ENCODE peak calls at places on chromosomes 4 and X, in five cellular contexts. O, V, C, W and I are unnamed samples.

GRCh38 chrX:41121766-41122165 is 36.5 kb downstream of the USP9X start:
- DNase-seq in O (no peak), V (no peak), C (no peak), W (no peak), I (no peak)

GRCh38 chr4:145564540-145564939 is 54.6 kb upstream of the MMAA start:
- DNase-seq in O (peak), V (no peak), C (no peak), W (no peak), I (no peak)

GRCh38 chrX:69158166-69159040 is 6.8 kb downstream of the PJA1 start:
- DNase-seq in O (peak), V (peak), C (peak), W (no peak), I (peak)

GRCh38 chr4:22500831-22501714 is 14.8 kb downstream of the ADGRA3 start:
- DNase-seq in O (peak), V (no peak), C (no peak), W (no peak), I (no peak)

GRCh38 chr4:81071013-81071412 is 40.5 kb downstream of the BMP3 start:
- DNase-seq in O (no peak), V (no peak), C (no peak), W (no peak), I (no peak)

GRCh38 chr4:136650541-136651277 is 881.6 kb downstream of the PCDH18 start:
- DNase-seq in O (peak), V (no peak), C (peak), W (no peak), I (no peak)

GRCh38 chr4:27318740-27319139 is 458.1 kb downstream of the STIM2 start:
- DNase-seq in O (no peak), V (peak), C (no peak), W (no peak), I (no peak)

GRCh38 chr4:186078977-186079697 is 10.2 kb downstream of the TLR3 start:
- DNase-seq in O (no peak), V (no peak), C (no peak), W (no peak), I (no peak)

GRCh38 chr4:75698162-75698962 is 25.2 kb upstream of the G3BP2 start:
- DNase-seq in O (no peak), V (no peak), C (no peak), W (no peak), I (no peak)

GRCh38 chr4:128589384-128589957 is 220.0 kb upstream of the JADE1 start:
- DNase-seq in O (no peak), V (no peak), C (no peak), W (no peak), I (no peak)

GRCh38 chrX:390459-390858 is 3.8 kb upstream of the PPP2R3B start:
- DNase-seq in O (no peak), V (no peak), C (no peak), W (no peak), I (no peak)

GRCh38 chrX:45449982-45450381 is 249.3 kb upstream of the DIPK2B start:
- DNase-seq in O (no peak), V (no peak), C (no peak), W (no peak), I (no peak)

GRCh38 chrX:45447995-45448394 is 247.3 kb upstream of the DIPK2B start:
- DNase-seq in O (no peak), V (no peak), C (no peak), W (no peak), I (no peak)

GRCh38 chrX:45445745-45446412 is 245.2 kb upstream of the DIPK2B start:
- DNase-seq in O (peak), V (no peak), C (no peak), W (no peak), I (no peak)
- TF ChIP-seq POLR2AphosphoS5 in O (no peak), V (no peak), C (no peak), W (no peak), I (peak)

DNA sequence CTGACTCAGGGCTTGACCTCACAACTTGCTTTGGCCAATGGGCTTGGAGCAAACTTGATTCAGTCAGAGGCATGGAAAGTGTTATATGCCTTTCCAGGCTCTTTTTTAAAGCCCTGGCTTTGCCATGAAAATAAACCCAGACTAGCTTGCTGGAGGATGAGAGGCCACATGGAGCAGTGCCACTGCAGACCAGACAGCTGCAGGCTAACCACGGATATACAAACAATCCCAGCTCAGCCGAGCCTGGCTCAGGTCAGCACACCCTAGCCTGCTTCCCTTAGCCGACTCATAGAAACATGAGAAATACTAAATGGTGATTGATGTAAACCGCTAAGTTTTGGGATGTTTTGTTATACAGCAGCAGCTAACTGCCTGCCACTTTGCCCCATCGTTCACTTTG is 345.1 kb downstream of the ARHGAP10 start:
- DNase-seq in O (no peak), V (no peak), C (no peak), W (no peak), I (no peak)
- TF ChIP-seq POLR2A in O (no peak), V (no peak), C (no peak), W (no peak), I (no peak)

DNA sequence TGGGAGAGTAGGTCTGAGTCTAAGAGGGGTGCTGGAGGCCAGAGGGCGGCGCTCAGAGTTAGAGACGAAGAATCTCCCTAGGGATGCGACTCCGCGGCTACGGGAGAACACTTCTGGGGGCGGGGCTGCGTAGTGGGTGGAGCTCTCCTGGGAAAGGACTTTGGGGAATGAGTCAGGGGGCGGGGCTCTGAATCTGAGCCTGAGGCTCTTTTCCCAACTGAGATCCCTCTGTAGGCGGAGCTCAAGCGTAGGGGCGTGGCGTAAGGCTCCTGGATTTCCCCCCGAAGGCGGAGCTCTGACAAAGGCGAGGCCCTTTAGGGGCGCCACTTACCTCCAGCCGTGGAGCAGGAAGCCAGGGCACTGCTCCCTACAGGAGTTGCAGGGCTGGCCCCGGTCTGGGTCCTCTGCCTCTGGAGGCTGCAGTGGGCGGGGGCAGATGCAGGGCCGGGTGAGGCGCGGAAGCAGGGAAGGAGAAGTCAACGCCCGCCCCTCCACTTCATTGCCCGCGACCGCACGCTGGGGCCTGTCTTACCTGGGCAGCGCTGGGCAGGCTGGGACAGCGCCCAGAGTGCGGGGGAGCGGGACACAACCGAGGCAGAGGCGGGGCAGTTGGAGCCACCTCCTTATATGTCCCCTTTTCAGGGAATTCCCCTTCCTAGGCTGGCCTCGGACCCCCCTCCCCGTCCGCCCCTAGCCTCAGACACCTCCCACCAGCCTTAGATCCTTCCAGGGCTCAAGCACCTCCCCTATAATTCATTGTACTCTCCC is 1.7 kb downstream of the PRICKLE3 start:
- DNase-seq in O (peak), V (peak), C (peak), W (no peak), I (peak)
- TF ChIP-seq POLR2AphosphoS5 in O (no peak), V (peak), C (peak), W (no peak), I (peak)

GRCh38 chrX:44873415-44874270 is 655 bp downstream of the KDM6A start:
- DNase-seq in O (peak), V (peak), C (peak), W (peak), I (peak)
- TF ChIP-seq POLR2A in O (peak), V (peak), C (no peak), W (peak), I (no peak)

GRCh38 chr4:38065181-38065580 is 105.0 kb downstream of the PTTG2 start:
- DNase-seq in O (no peak), V (peak), C (no peak), W (no peak), I (no peak)

GRCh38 chr4:38058186-38058585 is 98.0 kb downstream of the PTTG2 start:
- DNase-seq in O (no peak), V (no peak), C (no peak), W (no peak), I (no peak)

GRCh38 chr4:38062088-38062893 is 102.1 kb downstream of the PTTG2 start:
- DNase-seq in O (peak), V (peak), C (peak), W (peak), I (peak)

GRCh38 chr4:38062894-38063168 is 102.6 kb downstream of the PTTG2 start:
- DNase-seq in O (no peak), V (no peak), C (no peak), W (no peak), I (no peak)

DNA sequence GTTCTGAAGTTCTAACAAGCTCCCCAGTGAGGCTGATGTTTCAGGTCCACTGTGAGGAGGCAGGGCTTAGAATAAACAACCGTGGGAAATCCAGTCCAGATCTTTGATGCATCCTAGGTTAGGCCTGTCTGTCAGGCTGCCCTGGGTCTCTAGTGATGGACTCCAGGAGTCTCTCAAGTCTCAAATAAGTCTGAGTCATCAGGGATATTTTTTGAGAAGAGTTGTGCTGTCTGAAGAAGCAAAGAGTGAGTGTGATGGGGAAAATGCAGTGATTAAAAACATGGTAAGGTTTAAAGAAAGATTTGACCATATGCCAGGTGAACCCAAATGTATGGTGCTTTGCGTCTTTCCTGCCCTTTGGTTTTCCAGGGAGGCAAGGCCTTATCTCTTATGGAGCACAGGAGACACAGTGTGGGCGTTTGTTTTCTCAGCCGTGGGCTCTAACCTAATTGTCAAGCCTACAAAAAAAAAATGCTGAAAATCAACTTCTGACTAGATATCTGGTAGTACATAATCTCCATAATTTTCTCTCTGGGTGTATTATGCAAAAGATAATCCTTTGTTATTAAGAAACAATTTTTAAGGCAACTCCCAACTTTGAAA is 100.7 kb downstream of the PTTG2 start:
- DNase-seq in O (peak), V (no peak), C (no peak), W (no peak), I (no peak)
- TF ChIP-seq POLR2AphosphoS5 in O (no peak), V (no peak), C (no peak), W (no peak), I (peak)

GRCh38 chrX:154462396-154462795 is 4.3 kb downstream of the PLXNA3 start:
- DNase-seq in O (no peak), V (no peak), C (no peak), W (no peak), I (no peak)
- TF ChIP-seq POLR2A in O (no peak), V (no peak), C (no peak), W (no peak), I (no peak)

DNA sequence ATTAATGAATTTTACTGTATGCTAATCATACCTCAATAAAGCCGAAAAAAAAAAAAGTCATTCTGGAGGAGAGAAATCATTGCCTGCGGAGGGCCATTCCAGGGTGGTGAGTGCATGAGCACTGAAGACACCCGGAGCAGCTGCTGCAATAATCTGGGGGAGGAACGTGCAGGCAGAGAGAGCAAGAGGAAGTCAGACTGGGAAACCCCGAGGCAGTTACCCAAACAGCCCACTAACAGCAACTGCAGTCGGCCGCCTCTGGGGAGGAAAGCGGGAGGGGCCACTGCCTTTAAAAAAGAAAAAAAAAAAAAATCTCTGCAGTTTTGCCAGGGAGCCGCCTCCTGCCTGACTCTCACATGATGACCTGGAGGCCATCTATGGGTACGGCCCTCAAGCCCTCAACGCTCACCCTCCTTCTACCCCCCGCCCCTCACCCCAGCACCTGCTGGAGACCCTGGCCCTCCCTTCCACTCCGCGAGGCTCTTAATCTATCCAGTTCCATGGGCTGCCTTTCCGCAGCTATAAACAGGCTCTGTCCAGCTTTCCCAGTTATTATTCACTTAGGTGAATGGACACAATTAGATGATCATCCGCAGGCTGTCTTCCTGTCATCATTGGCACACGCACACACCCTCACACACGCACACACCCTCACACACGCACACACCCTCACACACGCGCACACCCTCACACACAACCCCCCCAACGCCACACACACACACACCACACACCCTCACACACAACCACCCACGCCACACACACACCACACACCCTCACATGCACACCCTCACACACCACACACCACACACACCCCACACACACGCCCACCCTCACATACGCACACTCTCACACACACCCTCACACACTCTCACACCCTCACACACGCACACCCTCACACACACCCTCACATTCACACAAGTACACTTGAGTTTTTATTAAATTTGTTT is 3.4 kb upstream of the AVPR2 start:
- DNase-seq in O (peak), V (peak), C (peak), W (peak), I (peak)
- TF ChIP-seq POLR2AphosphoS5 in O (no peak), V (no peak), C (no peak), W (peak), I (no peak)

GRCh38 chrX:40108959-40109287 is 11.2 kb upstream of the BCOR start:
- DNase-seq in O (peak), V (peak), C (peak), W (peak), I (peak)
- TF ChIP-seq POLR2A in O (no peak), V (no peak), C (no peak), W (no peak), I (no peak)

GRCh38 chr4:168612435-168613139 is 115.7 kb downstream of the PALLD start:
- DNase-seq in O (peak), V (no peak), C (no peak), W (no peak), I (no peak)
- TF ChIP-seq POLR2AphosphoS5 in O (peak), V (no peak), C (no peak), W (no peak), I (no peak)

DNA sequence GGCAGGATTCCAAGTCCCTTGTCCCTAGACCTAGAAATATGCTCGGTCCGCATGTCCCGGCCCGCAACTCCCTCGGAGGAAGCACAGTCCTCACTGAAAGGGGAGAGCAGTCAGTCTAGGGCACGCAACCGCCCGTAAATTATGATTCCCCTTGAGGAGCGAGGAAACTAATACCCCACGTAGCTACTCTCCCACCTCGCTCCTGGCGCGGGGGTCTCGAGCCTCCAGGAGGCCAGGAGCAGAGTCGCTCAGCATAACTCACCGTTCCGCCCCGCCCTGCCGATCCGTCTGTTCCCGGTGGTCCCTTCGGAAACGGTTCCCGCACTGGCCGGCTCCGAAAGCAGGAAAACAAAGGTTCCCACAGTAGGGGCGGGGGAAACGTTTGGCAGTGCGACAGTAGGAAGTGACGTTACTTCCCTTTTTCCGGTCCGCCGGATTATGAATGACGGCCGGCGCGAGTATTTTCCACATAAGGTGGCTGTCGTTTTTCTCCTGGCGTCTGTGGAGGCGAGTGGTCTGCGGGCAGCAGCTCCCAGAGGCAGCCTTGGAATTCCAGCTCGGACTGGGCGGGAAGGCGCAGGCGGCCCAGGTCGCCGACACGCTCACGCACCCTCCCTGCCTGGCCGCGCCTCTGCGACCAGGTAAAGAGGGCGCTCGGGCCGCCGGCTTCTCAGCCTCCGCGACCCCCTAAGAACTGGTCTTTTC is at the start of the genes GSTCD and INTS12:
- DNase-seq in O (peak), V (peak), C (peak), W (peak), I (peak)
- TF ChIP-seq POLR2A in O (peak), V (peak), C (no peak), W (peak), I (peak)